ENCODE peak calls at places on chromosome 17, in ten cellular contexts. Z, M, V, A, P, U, T, C, J and S are unnamed samples.

GRCh38 chr17:81491193-81491592 is 21.4 kb downstream of the ACTG1 start:
- DNase-seq in U (no peak), P (no peak), T (no peak), A (peak; percentile 52), J (no peak), Z (no peak), C (peak; percentile 68), M (no peak), V (no peak), S (no peak)

GRCh38 chr17:80565347-80566053 is 20.9 kb downstream of the RPTOR start:
- DNase-seq in A (no peak), U (no peak), C (no peak), Z (no peak), J (no peak), M (no peak), T (no peak), P (no peak), V (no peak), S (no peak)

GRCh38 chr17:55242481-55242880 is 22.3 kb upstream of the HLF start:
- DNase-seq in P (no peak), U (no peak), A (no peak), T (no peak), J (no peak), Z (no peak), M (no peak), V (no peak), C (no peak), S (no peak)

GRCh38 chr17:27797390-27798091 is 2.8 kb downstream of the NOS2 start:
- DNase-seq in C (peak; percentile 80), J (no peak), V (no peak), Z (no peak), M (no peak), A (peak; percentile 95), U (no peak), T (no peak), P (peak; percentile 62), S (no peak)

GRCh38 chr17:57782051-57782490 is 37.0 kb upstream of the CCDC182 start:
- DNase-seq in V (no peak), A (no peak), C (no peak), Z (no peak), U (no peak), M (no peak), P (peak; percentile 4), T (no peak), J (no peak), S (no peak)

GRCh38 chr17:35073183-35073790 is 9.8 kb upstream of the RFFL start:
- DNase-seq in T (no peak), U (no peak), C (no peak), Z (no peak), J (no peak), A (no peak), M (no peak), V (no peak), P (no peak), S (peak; percentile 43)

GRCh38 chr17:55584055-55584685 is 72.9 kb upstream of the SMIM36 start:
- DNase-seq in P (no peak), T (no peak), J (no peak), Z (peak; percentile 33), C (no peak), A (no peak), V (no peak), M (no peak), U (no peak), S (no peak)

GRCh38 chr17:32876414-32877163 is at the start of gene MYO1D:
- DNase-seq in A (peak; percentile 81), M (no peak), Z (no peak), T (no peak), P (peak; percentile 89), U (peak; percentile 84), V (peak; percentile 58), C (peak; percentile 89), J (no peak), S (no peak)

GRCh38 chr17:73341350-73342056 is 29.7 kb upstream of the CDC42EP4 start:
- DNase-seq in U (no peak), T (no peak), C (no peak), M (no peak), J (no peak), Z (no peak), P (no peak), A (peak; percentile 12), V (no peak), S (no peak)

GRCh38 chr17:20200016-20200788 is 191.0 kb downstream of the SPECC1 start:
- DNase-seq in U (no peak), A (no peak), J (no peak), M (no peak), C (no peak), P (no peak), T (no peak), Z (peak; percentile 23), V (no peak), S (no peak)

GRCh38 chr17:80414508-80414802 is 512 bp upstream of the ENDOV start:
- DNase-seq in M (no peak), V (no peak), T (no peak), J (no peak), P (no peak), Z (no peak), C (no peak), A (peak; percentile 7), U (no peak), S (no peak)

GRCh38 chr17:63487014-63487339 is 10.1 kb downstream of the ACE start:
- DNase-seq in P (no peak), C (no peak), T (no peak), J (no peak), M (no peak), V (no peak), A (no peak), Z (no peak), U (no peak), S (no peak)

GRCh38 chr17:1078831-1079561 is 82.1 kb downstream of the TIMM22 start:
- DNase-seq in A (no peak), P (no peak), M (no peak), U (no peak), Z (no peak), V (no peak), C (no peak), J (no peak), T (no peak), S (no peak)

GRCh38 chr17:2815781-2816185 is 19.5 kb downstream of the RAP1GAP2 start:
- DNase-seq in M (peak; percentile 23), V (no peak), U (no peak), A (no peak), J (no peak), Z (no peak), T (no peak), P (no peak), C (no peak), S (peak; percentile 33)

GRCh38 chr17:36498155-36498554 is 11.7 kb downstream of the ZNHIT3 start:
- DNase-seq in C (no peak), T (no peak), J (no peak), P (no peak), U (peak; percentile 46), V (no peak), M (no peak), Z (no peak), A (no peak), S (no peak)

GRCh38 chr17:22272363-22273146 is 580.2 kb downstream of the KCNJ18 start:
- DNase-seq in C (no peak), M (no peak), V (peak; percentile 2), U (no peak), T (no peak), J (no peak), P (no peak), Z (no peak), A (no peak), S (no peak)

GRCh38 chr17:42005128-42005527 is 12.1 kb downstream of the DNAJC7 start:
- DNase-seq in T (no peak), J (no peak), A (no peak), U (no peak), P (no peak), C (no peak), Z (no peak), M (no peak), V (no peak), S (no peak)

GRCh38 chr17:76048711-76049110 is 21.6 kb upstream of the EVPL start:
- DNase-seq in T (no peak), A (no peak), U (no peak), M (no peak), V (no peak), J (no peak), Z (peak; percentile 16), P (no peak), C (no peak), S (peak; percentile 26)

GRCh38 chr17:75874323-75875181 is 3.8 kb downstream of the TRIM47 start:
- DNase-seq in V (no peak), T (no peak), J (no peak), P (no peak), C (no peak), U (no peak), Z (no peak), M (no peak), A (no peak), S (no peak)

GRCh38 chr17:12021604-12022003 is 927 bp downstream of the MAP2K4 start:
- DNase-seq in T (no peak), C (no peak), J (no peak), Z (no peak), P (no peak), V (peak; percentile 41), M (no peak), A (peak; percentile 8), U (no peak), S (no peak)

GRCh38 chr17:11744696-11745095 is 146.4 kb downstream of the DNAH9 start:
- DNase-seq in J (no peak), Z (no peak), V (no peak), T (no peak), U (no peak), P (no peak), C (no peak), A (no peak), M (no peak), S (no peak)

GRCh38 chr17:44867841-44868240 is 20.2 kb downstream of the HIGD1B start:
- DNase-seq in V (no peak), M (no peak), U (no peak), A (no peak), C (no peak), J (no peak), T (no peak), P (no peak), Z (no peak), S (no peak)
- H3K4me1 ChIP-seq in V (no peaks in the 10 kb centered on the region), M (no peaks in the 10 kb centered on the region), U (no peaks in the 10 kb centered on the region), A (no peaks in the 10 kb centered on the region), C (no peaks in the 10 kb centered on the region), J (no peaks in the 10 kb centered on the region), T (peaks cover 18% of the 10 kb centered on the region), P (no peaks in the 10 kb centered on the region), Z (no peaks in the 10 kb centered on the region), S (no peaks in the 10 kb centered on the region)

GRCh38 chr17:17147821-17148220 is 58.3 kb downstream of the PLD6 start:
- DNase-seq in C (no peak), Z (peak; percentile 44), P (no peak), M (no peak), U (no peak), J (no peak), V (no peak), A (no peak), T (no peak), S (no peak)
- H3K36me3 ChIP-seq in C (no peaks in the 10 kb centered on the region), Z (peaks cover 65% of the 10 kb centered on the region), P (peaks cover 4% of the 10 kb centered on the region), M (peaks cover 43% of the 10 kb centered on the region), U (peaks cover 59% of the 10 kb centered on the region), J (peaks cover 39% of the 10 kb centered on the region), V (no peaks in the 10 kb centered on the region), A (peaks cover 25% of the 10 kb centered on the region), T (peaks cover 38% of the 10 kb centered on the region), S (peaks cover 67% of the 10 kb centered on the region)

GRCh38 chr17:40610359-40610758 is 37.3 kb downstream of the SMARCE1 start:
- DNase-seq in P (no peak), V (no peak), J (no peak), Z (no peak), U (no peak), C (no peak), A (no peak), M (no peak), T (peak; percentile 45), S (no peak)
- H3K4me1 ChIP-seq in P (peaks cover under 1% of the 10 kb centered on the region), V (no peaks in the 10 kb centered on the region), J (no peaks in the 10 kb centered on the region), Z (no peaks in the 10 kb centered on the region), U (no peaks in the 10 kb centered on the region), C (no peaks in the 10 kb centered on the region), A (no peaks in the 10 kb centered on the region), M (no peaks in the 10 kb centered on the region), T (peaks cover 1% of the 10 kb centered on the region), S (peaks cover 99% of the 10 kb centered on the region)

GRCh38 chr17:77836557-77837041 is 121.9 kb upstream of the TNRC6C start:
- DNase-seq in Z (peak; percentile 60), C (no peak), P (no peak), T (no peak), V (no peak), M (no peak), U (peak; percentile 15), A (no peak), J (no peak), S (no peak)
- H3K36me3 ChIP-seq in Z (no peaks in the 10 kb centered on the region), C (no peaks in the 10 kb centered on the region), P (no peaks in the 10 kb centered on the region), T (no peaks in the 10 kb centered on the region), V (no peaks in the 10 kb centered on the region), M (no peaks in the 10 kb centered on the region), U (no peaks in the 10 kb centered on the region), A (no peaks in the 10 kb centered on the region), J (no peaks in the 10 kb centered on the region), S (no peaks in the 10 kb centered on the region)